ENCODE peak calls at places on chromosomes 3 and 15, in seven cellular contexts. One of them, this sample, is unnamed.

GRCh38 chr3:197593046-197593380 is 37.2 kb upstream of the BDH1 start:
- DNase-seq in epithelial cell of esophagus: no peak
- DNase-seq in neural progenitor cell: no peak
- DNase-seq in SJSA1: no peak
- DNase-seq in left colon: no peak
- DNase-seq in amniotic stem cell: no peak
- DNase-seq in activated CD4-positive, alpha-beta T cell treated with anti-CD3 and anti-CD28 coated beads for 24 hours: no peak
- DNase-seq in this sample: no peak

GRCh38 chr3:165642761-165643432 is 194.3 kb downstream of the BCHE start:
- DNase-seq in epithelial cell of esophagus: peak
- DNase-seq in neural progenitor cell: no peak
- DNase-seq in SJSA1: peak
- DNase-seq in left colon: peak
- DNase-seq in amniotic stem cell: peak
- DNase-seq in activated CD4-positive, alpha-beta T cell treated with anti-CD3 and anti-CD28 coated beads for 24 hours: no peak
- DNase-seq in this sample: no peak

GRCh38 chr3:183619624-183620274 is 15.7 kb upstream of the KLHL24 start:
- DNase-seq in epithelial cell of esophagus: no peak
- DNase-seq in neural progenitor cell: no peak
- DNase-seq in SJSA1: no peak
- DNase-seq in left colon: no peak
- DNase-seq in amniotic stem cell: no peak
- DNase-seq in activated CD4-positive, alpha-beta T cell treated with anti-CD3 and anti-CD28 coated beads for 24 hours: no peak
- DNase-seq in this sample: no peak

GRCh38 chr3:108662141-108662738 is 72.7 kb downstream of the DZIP3 start:
- DNase-seq in epithelial cell of esophagus: peak
- DNase-seq in neural progenitor cell: peak
- DNase-seq in SJSA1: peak
- DNase-seq in left colon: no peak
- DNase-seq in amniotic stem cell: peak
- DNase-seq in activated CD4-positive, alpha-beta T cell treated with anti-CD3 and anti-CD28 coated beads for 24 hours: peak
- DNase-seq in this sample: no peak

GRCh38 chr3:71689305-71689704 is 35.9 kb downstream of the EIF4E3 start:
- DNase-seq in epithelial cell of esophagus: peak
- DNase-seq in neural progenitor cell: no peak
- DNase-seq in SJSA1: no peak
- DNase-seq in left colon: no peak
- DNase-seq in amniotic stem cell: no peak
- DNase-seq in activated CD4-positive, alpha-beta T cell treated with anti-CD3 and anti-CD28 coated beads for 24 hours: no peak
- DNase-seq in this sample: no peak

GRCh38 chr3:101216710-101217457 is 103.5 kb downstream of the IMPG2 start:
- DNase-seq in epithelial cell of esophagus: peak
- DNase-seq in neural progenitor cell: no peak
- DNase-seq in SJSA1: no peak
- DNase-seq in left colon: no peak
- DNase-seq in amniotic stem cell: no peak
- DNase-seq in activated CD4-positive, alpha-beta T cell treated with anti-CD3 and anti-CD28 coated beads for 24 hours: no peak
- DNase-seq in this sample: peak

GRCh38 chr3:171309906-171310359 is 150.3 kb downstream of the TNIK start:
- DNase-seq in epithelial cell of esophagus: peak
- DNase-seq in neural progenitor cell: no peak
- DNase-seq in SJSA1: no peak
- DNase-seq in left colon: no peak
- DNase-seq in amniotic stem cell: no peak
- DNase-seq in activated CD4-positive, alpha-beta T cell treated with anti-CD3 and anti-CD28 coated beads for 24 hours: no peak
- DNase-seq in this sample: no peak

GRCh38 chr3:18137958-18138357 is 287.2 kb downstream of the SATB1 start:
- DNase-seq in epithelial cell of esophagus: no peak
- DNase-seq in neural progenitor cell: no peak
- DNase-seq in SJSA1: no peak
- DNase-seq in left colon: no peak
- DNase-seq in amniotic stem cell: no peak
- DNase-seq in activated CD4-positive, alpha-beta T cell treated with anti-CD3 and anti-CD28 coated beads for 24 hours: no peak
- DNase-seq in this sample: no peak

GRCh38 chr3:152196782-152197181 is 71.9 kb upstream of the MBNL1 start:
- DNase-seq in epithelial cell of esophagus: no peak
- DNase-seq in neural progenitor cell: no peak
- DNase-seq in SJSA1: no peak
- DNase-seq in left colon: no peak
- DNase-seq in amniotic stem cell: no peak
- DNase-seq in activated CD4-positive, alpha-beta T cell treated with anti-CD3 and anti-CD28 coated beads for 24 hours: no peak
- DNase-seq in this sample: no peak

GRCh38 chr3:48596676-48597407 is 1.7 kb upstream of the COL7A1 start:
- DNase-seq in epithelial cell of esophagus: no peak
- DNase-seq in neural progenitor cell: no peak
- DNase-seq in SJSA1: no peak
- DNase-seq in left colon: no peak
- DNase-seq in amniotic stem cell: no peak
- DNase-seq in activated CD4-positive, alpha-beta T cell treated with anti-CD3 and anti-CD28 coated beads for 24 hours: no peak
- DNase-seq in this sample: no peak

GRCh38 chr3:59502806-59503205 is 453.0 kb upstream of the CFAP20DC start:
- DNase-seq in epithelial cell of esophagus: peak
- DNase-seq in neural progenitor cell: no peak
- DNase-seq in SJSA1: peak
- DNase-seq in left colon: no peak
- DNase-seq in amniotic stem cell: peak
- DNase-seq in activated CD4-positive, alpha-beta T cell treated with anti-CD3 and anti-CD28 coated beads for 24 hours: peak
- DNase-seq in this sample: no peak

GRCh38 chr3:195752538-195753331 is 32.0 kb downstream of the MUC20 start:
- DNase-seq in epithelial cell of esophagus: no peak
- DNase-seq in neural progenitor cell: no peak
- DNase-seq in SJSA1: no peak
- DNase-seq in left colon: no peak
- DNase-seq in amniotic stem cell: no peak
- DNase-seq in activated CD4-positive, alpha-beta T cell treated with anti-CD3 and anti-CD28 coated beads for 24 hours: no peak
- DNase-seq in this sample: no peak

GRCh38 chr3:191290311-191291025 is 38.7 kb upstream of the CCDC50 start:
- DNase-seq in epithelial cell of esophagus: peak
- DNase-seq in neural progenitor cell: no peak
- DNase-seq in SJSA1: no peak
- DNase-seq in left colon: no peak
- DNase-seq in amniotic stem cell: no peak
- DNase-seq in activated CD4-positive, alpha-beta T cell treated with anti-CD3 and anti-CD28 coated beads for 24 hours: no peak
- DNase-seq in this sample: no peak

GRCh38 chr3:100040446-100040845 is 73.9 kb downstream of the FILIP1L start:
- DNase-seq in epithelial cell of esophagus: peak
- DNase-seq in neural progenitor cell: no peak
- DNase-seq in SJSA1: no peak
- DNase-seq in left colon: no peak
- DNase-seq in amniotic stem cell: no peak
- DNase-seq in activated CD4-positive, alpha-beta T cell treated with anti-CD3 and anti-CD28 coated beads for 24 hours: no peak
- DNase-seq in this sample: no peak

GRCh38 chr3:123520656-123521055 is 64.2 kb downstream of the HACD2 start:
- DNase-seq in epithelial cell of esophagus: no peak
- DNase-seq in neural progenitor cell: no peak
- DNase-seq in SJSA1: no peak
- DNase-seq in left colon: no peak
- DNase-seq in amniotic stem cell: no peak
- DNase-seq in activated CD4-positive, alpha-beta T cell treated with anti-CD3 and anti-CD28 coated beads for 24 hours: no peak
- DNase-seq in this sample: no peak

GRCh38 chr3:3664916-3665315 is 134.3 kb upstream of the LRRN1 start:
- DNase-seq in epithelial cell of esophagus: peak
- DNase-seq in neural progenitor cell: no peak
- DNase-seq in SJSA1: peak
- DNase-seq in left colon: no peak
- DNase-seq in amniotic stem cell: no peak
- DNase-seq in activated CD4-positive, alpha-beta T cell treated with anti-CD3 and anti-CD28 coated beads for 24 hours: no peak
- DNase-seq in this sample: no peak

GRCh38 chr3:71863563-71864190 is 78.7 kb upstream of the PROK2 start:
- DNase-seq in epithelial cell of esophagus: no peak
- DNase-seq in neural progenitor cell: no peak
- DNase-seq in SJSA1: no peak
- DNase-seq in left colon: no peak
- DNase-seq in amniotic stem cell: no peak
- DNase-seq in activated CD4-positive, alpha-beta T cell treated with anti-CD3 and anti-CD28 coated beads for 24 hours: no peak
- DNase-seq in this sample: no peak

GRCh38 chr3:100634493-100635272 is 25.3 kb downstream of the ADGRG7 start:
- DNase-seq in epithelial cell of esophagus: peak
- DNase-seq in neural progenitor cell: peak
- DNase-seq in SJSA1: no peak
- DNase-seq in left colon: peak
- DNase-seq in amniotic stem cell: no peak
- DNase-seq in activated CD4-positive, alpha-beta T cell treated with anti-CD3 and anti-CD28 coated beads for 24 hours: no peak
- DNase-seq in this sample: no peak

GRCh38 chr3:178063475-178063874 is 472.8 kb upstream of the KCNMB2 start:
- DNase-seq in epithelial cell of esophagus: peak
- DNase-seq in neural progenitor cell: no peak
- DNase-seq in SJSA1: no peak
- DNase-seq in left colon: no peak
- DNase-seq in amniotic stem cell: no peak
- DNase-seq in activated CD4-positive, alpha-beta T cell treated with anti-CD3 and anti-CD28 coated beads for 24 hours: no peak
- DNase-seq in this sample: no peak

GRCh38 chr3:8827641-8828040 is 58.2 kb upstream of the OXTR start:
- DNase-seq in epithelial cell of esophagus: no peak
- DNase-seq in neural progenitor cell: no peak
- DNase-seq in SJSA1: no peak
- DNase-seq in left colon: no peak
- DNase-seq in amniotic stem cell: no peak
- DNase-seq in activated CD4-positive, alpha-beta T cell treated with anti-CD3 and anti-CD28 coated beads for 24 hours: no peak
- DNase-seq in this sample: no peak

GRCh38 chr15:70258369-70259029 is 160.8 kb upstream of the TLE3 start:
- DNase-seq in epithelial cell of esophagus: no peak
- DNase-seq in neural progenitor cell: no peak
- DNase-seq in SJSA1: no peak
- DNase-seq in left colon: peak
- DNase-seq in amniotic stem cell: no peak
- DNase-seq in activated CD4-positive, alpha-beta T cell treated with anti-CD3 and anti-CD28 coated beads for 24 hours: peak
- DNase-seq in this sample: peak